ENCODE peak calls at places on chromosomes 3 and 15, in six cellular contexts. One of them, this sample, is unnamed.
A peak's percentile ranks its signal among the peaks of the same experiment; 100 is the strongest.

GRCh38 chr3:157115069-157116006 is 44.6 kb downstream of the CCNL1 start:
- DNase-seq in astrocyte: peak; percentile 81
- DNase-seq in neural progenitor cell: peak; percentile 70
- DNase-seq in transverse colon: no peak
- DNase-seq in thoracic aorta: no peak
- DNase-seq in fibroblast of lung: no peak
- DNase-seq in this sample: peak; percentile 35

GRCh38 chr3:24812116-24812515 is 317.5 kb upstream of the THRB start:
- DNase-seq in astrocyte: no peak
- DNase-seq in neural progenitor cell: no peak
- DNase-seq in transverse colon: no peak
- DNase-seq in thoracic aorta: no peak
- DNase-seq in fibroblast of lung: no peak
- DNase-seq in this sample: no peak

GRCh38 chr3:12901631-12902045 is 60.3 kb upstream of the RPL32 start:
- DNase-seq in astrocyte: no peak
- DNase-seq in neural progenitor cell: no peak
- DNase-seq in transverse colon: no peak
- DNase-seq in thoracic aorta: no peak
- DNase-seq in fibroblast of lung: no peak
- DNase-seq in this sample: no peak

GRCh38 chr15:75161788-75162414 is 39.8 kb upstream of the C15orf39 start:
- DNase-seq in astrocyte: no peak
- DNase-seq in neural progenitor cell: no peak
- DNase-seq in transverse colon: no peak
- DNase-seq in thoracic aorta: no peak
- DNase-seq in fibroblast of lung: peak; percentile 31
- DNase-seq in this sample: peak; percentile 75

GRCh38 chr3:70805044-70805732 is 492.8 kb upstream of the MDFIC2 start:
- DNase-seq in astrocyte: peak; percentile 39
- DNase-seq in neural progenitor cell: no peak
- DNase-seq in transverse colon: no peak
- DNase-seq in thoracic aorta: no peak
- DNase-seq in fibroblast of lung: peak; percentile 80
- DNase-seq in this sample: no peak

GRCh38 chr15:95215016-95215415 is 983.7 kb downstream of the MCTP2 start:
- DNase-seq in astrocyte: no peak
- DNase-seq in neural progenitor cell: no peak
- DNase-seq in transverse colon: no peak
- DNase-seq in thoracic aorta: no peak
- DNase-seq in fibroblast of lung: no peak
- DNase-seq in this sample: no peak

GRCh38 chr3:20480771-20481170 is 294.8 kb upstream of the SGO1 start:
- DNase-seq in astrocyte: peak; percentile 36
- DNase-seq in neural progenitor cell: no peak
- DNase-seq in transverse colon: no peak
- DNase-seq in thoracic aorta: no peak
- DNase-seq in fibroblast of lung: no peak
- DNase-seq in this sample: no peak

GRCh38 chr3:165549665-165550064 is 287.6 kb downstream of the BCHE start:
- DNase-seq in astrocyte: no peak
- DNase-seq in neural progenitor cell: peak; percentile 4
- DNase-seq in transverse colon: no peak
- DNase-seq in thoracic aorta: no peak
- DNase-seq in fibroblast of lung: no peak
- DNase-seq in this sample: no peak

GRCh38 chr3:114176487-114176886 is 2.4 kb downstream of the DRD3 start:
- DNase-seq in astrocyte: no peak
- DNase-seq in neural progenitor cell: no peak
- DNase-seq in transverse colon: no peak
- DNase-seq in thoracic aorta: no peak
- DNase-seq in fibroblast of lung: no peak
- DNase-seq in this sample: no peak

GRCh38 chr3:48820626-48821324 is 26.9 kb downstream of the PRKAR2A start:
- DNase-seq in astrocyte: peak; percentile 73
- DNase-seq in neural progenitor cell: no peak
- DNase-seq in transverse colon: no peak
- DNase-seq in thoracic aorta: peak; percentile 9
- DNase-seq in fibroblast of lung: peak; percentile 52
- DNase-seq in this sample: no peak

GRCh38 chr3:170470063-170471006 is 51.7 kb downstream of the CLDN11 start:
- DNase-seq in astrocyte: peak; percentile 67
- DNase-seq in neural progenitor cell: no peak
- DNase-seq in transverse colon: no peak
- DNase-seq in thoracic aorta: no peak
- DNase-seq in fibroblast of lung: peak; percentile 80
- DNase-seq in this sample: no peak

GRCh38 chr3:119184808-119185690 is 11.7 kb downstream of the UPK1B start:
- DNase-seq in astrocyte: peak; percentile 92
- DNase-seq in neural progenitor cell: no peak
- DNase-seq in transverse colon: no peak
- DNase-seq in thoracic aorta: no peak
- DNase-seq in fibroblast of lung: no peak
- DNase-seq in this sample: peak; percentile 62

GRCh38 chr3:18188491-18188890 is 236.6 kb downstream of the SATB1 start:
- DNase-seq in astrocyte: no peak
- DNase-seq in neural progenitor cell: no peak
- DNase-seq in transverse colon: no peak
- DNase-seq in thoracic aorta: no peak
- DNase-seq in fibroblast of lung: no peak
- DNase-seq in this sample: no peak

GRCh38 chr3:131163-131889 is 65.2 kb upstream of the CHL1 start:
- DNase-seq in astrocyte: no peak
- DNase-seq in neural progenitor cell: no peak
- DNase-seq in transverse colon: no peak
- DNase-seq in thoracic aorta: no peak
- DNase-seq in fibroblast of lung: no peak
- DNase-seq in this sample: no peak

GRCh38 chr15:41417418-41417811 is 520 bp downstream of the RTF1 start:
- DNase-seq in astrocyte: no peak
- DNase-seq in neural progenitor cell: peak; percentile 70
- DNase-seq in transverse colon: peak; percentile 45
- DNase-seq in thoracic aorta: no peak
- DNase-seq in fibroblast of lung: peak; percentile 24
- DNase-seq in this sample: peak; percentile 57

GRCh38 chr3:146803746-146804145 is 198.6 kb upstream of the PLSCR5 start:
- DNase-seq in astrocyte: peak; percentile 83
- DNase-seq in neural progenitor cell: peak; percentile 3
- DNase-seq in transverse colon: no peak
- DNase-seq in thoracic aorta: no peak
- DNase-seq in fibroblast of lung: peak; percentile 13
- DNase-seq in this sample: no peak

GRCh38 chr3:182105875-182106274 is 394.1 kb downstream of the SOX2 start:
- DNase-seq in astrocyte: peak; percentile 18
- DNase-seq in neural progenitor cell: no peak
- DNase-seq in transverse colon: no peak
- DNase-seq in thoracic aorta: no peak
- DNase-seq in fibroblast of lung: no peak
- DNase-seq in this sample: no peak

GRCh38 chr3:72889310-72890165 is 1.7 kb downstream of the GXYLT2 start:
- DNase-seq in astrocyte: no peak
- DNase-seq in neural progenitor cell: no peak
- DNase-seq in transverse colon: no peak
- DNase-seq in thoracic aorta: no peak
- DNase-seq in fibroblast of lung: no peak
- DNase-seq in this sample: no peak

DNA sequence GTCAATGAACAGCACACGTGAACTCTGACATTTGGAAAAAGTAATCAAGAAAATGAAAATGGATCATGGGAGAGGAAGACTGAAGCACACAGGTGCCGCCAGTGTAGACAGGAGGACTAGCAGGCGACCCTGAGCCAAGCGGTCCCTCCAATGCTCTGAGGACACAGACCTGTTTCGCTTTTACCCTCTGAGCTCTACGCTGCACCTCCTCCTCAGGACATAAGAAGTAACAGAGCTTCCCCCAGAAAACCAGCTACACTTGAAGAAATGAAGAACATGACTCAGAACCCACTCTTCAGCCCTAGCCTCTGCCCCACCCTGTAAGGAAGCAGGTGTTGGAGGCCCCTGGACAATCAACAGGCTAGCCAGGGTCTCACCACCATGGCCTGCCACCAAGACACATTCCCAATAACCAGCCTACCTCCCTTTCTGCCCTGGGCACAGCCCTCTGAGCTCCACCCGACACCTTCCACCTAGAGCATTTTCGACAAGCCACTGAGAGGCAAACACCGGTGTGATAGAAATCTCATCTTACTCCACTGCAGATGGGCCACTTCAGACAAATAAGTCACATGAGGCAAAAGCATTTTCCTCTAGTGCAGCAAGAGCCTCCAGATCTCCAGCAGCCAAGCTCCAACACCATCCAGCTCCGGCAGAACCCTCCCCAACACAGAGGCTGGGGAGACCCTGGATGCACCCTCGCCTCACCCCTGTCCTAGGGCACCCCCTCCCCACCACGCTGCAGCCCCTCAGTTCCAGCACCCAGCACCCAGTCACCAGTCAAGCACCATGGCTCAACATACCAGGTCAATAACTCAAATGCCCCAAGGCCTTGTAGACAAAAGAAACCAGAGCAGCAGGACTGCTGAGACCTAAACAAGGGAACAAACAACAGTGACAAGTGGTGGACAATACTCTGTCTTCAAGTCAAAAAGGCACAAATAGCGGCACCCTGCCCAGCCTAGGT is 11.4 kb downstream of the FAM174B start:
- DNase-seq in astrocyte: no peak
- DNase-seq in neural progenitor cell: peak; percentile 29
- DNase-seq in transverse colon: no peak
- DNase-seq in thoracic aorta: no peak
- DNase-seq in fibroblast of lung: no peak
- DNase-seq in this sample: no peak
- H3K4me1 ChIP-seq in astrocyte: no peaks in the 10 kb centered on the region
- H3K4me1 ChIP-seq in neural progenitor cell: peaks cover 48% of the 10 kb centered on the region
- H3K4me1 ChIP-seq in transverse colon: peaks cover 3% of the 10 kb centered on the region
- H3K4me1 ChIP-seq in thoracic aorta: peaks cover 5% of the 10 kb centered on the region
- H3K4me1 ChIP-seq in fibroblast of lung: no peaks in the 10 kb centered on the region
- H3K4me1 ChIP-seq in this sample: peaks cover 39% of the 10 kb centered on the region

GRCh38 chr15:92884459-92884812 is 15.7 kb upstream of the CHD2 start:
- DNase-seq in astrocyte: no peak
- DNase-seq in neural progenitor cell: no peak
- DNase-seq in transverse colon: no peak
- DNase-seq in thoracic aorta: no peak
- DNase-seq in fibroblast of lung: no peak
- DNase-seq in this sample: no peak
- H3K4me1 ChIP-seq in astrocyte: peaks cover 24% of the 10 kb centered on the region
- H3K4me1 ChIP-seq in neural progenitor cell: peaks cover 57% of the 10 kb centered on the region
- H3K4me1 ChIP-seq in transverse colon: peaks cover 38% of the 10 kb centered on the region
- H3K4me1 ChIP-seq in thoracic aorta: peaks cover 56% of the 10 kb centered on the region
- H3K4me1 ChIP-seq in fibroblast of lung: peaks cover 4% of the 10 kb centered on the region
- H3K4me1 ChIP-seq in this sample: peaks cover 34% of the 10 kb centered on the region

GRCh38 chr3:172153335-172153861 is 114.0 kb downstream of the FNDC3B start:
- DNase-seq in astrocyte: peak; percentile 100
- DNase-seq in neural progenitor cell: no peak
- DNase-seq in transverse colon: peak; percentile 87
- DNase-seq in thoracic aorta: peak; percentile 89
- DNase-seq in fibroblast of lung: peak; percentile 99
- DNase-seq in this sample: no peak
- H3K4me1 ChIP-seq in astrocyte: peaks cover 60% of the 10 kb centered on the region
- H3K4me1 ChIP-seq in neural progenitor cell: peaks cover 59% of the 10 kb centered on the region
- H3K4me1 ChIP-seq in transverse colon: peaks cover 32% of the 10 kb centered on the region
- H3K4me1 ChIP-seq in thoracic aorta: peaks cover 77% of the 10 kb centered on the region
- H3K4me1 ChIP-seq in fibroblast of lung: peaks cover 22% of the 10 kb centered on the region
- H3K4me1 ChIP-seq in this sample: peaks cover under 1% of the 10 kb centered on the region

GRCh38 chr15:89666858-89667705 is 11.8 kb upstream of the KIF7 start:
- DNase-seq in astrocyte: no peak
- DNase-seq in neural progenitor cell: no peak
- DNase-seq in transverse colon: no peak
- DNase-seq in thoracic aorta: no peak
- DNase-seq in fibroblast of lung: no peak
- DNase-seq in this sample: no peak
- H3K4me1 ChIP-seq in astrocyte: peaks cover 19% of the 10 kb centered on the region
- H3K4me1 ChIP-seq in neural progenitor cell: peaks cover 13% of the 10 kb centered on the region
- H3K4me1 ChIP-seq in transverse colon: peaks cover 14% of the 10 kb centered on the region
- H3K4me1 ChIP-seq in thoracic aorta: peaks cover 45% of the 10 kb centered on the region
- H3K4me1 ChIP-seq in fibroblast of lung: peaks cover 11% of the 10 kb centered on the region
- H3K4me1 ChIP-seq in this sample: peaks cover 12% of the 10 kb centered on the region

GRCh38 chr15:98875309-98875708 is 132.3 kb downstream of the PGPEP1L start:
- DNase-seq in astrocyte: no peak
- DNase-seq in neural progenitor cell: no peak
- DNase-seq in transverse colon: no peak
- DNase-seq in thoracic aorta: no peak
- DNase-seq in fibroblast of lung: peak; percentile 50
- DNase-seq in this sample: no peak
- H3K4me1 ChIP-seq in astrocyte: peaks cover 65% of the 10 kb centered on the region
- H3K4me1 ChIP-seq in neural progenitor cell: peaks cover 50% of the 10 kb centered on the region
- H3K4me1 ChIP-seq in transverse colon: peaks cover 28% of the 10 kb centered on the region
- H3K4me1 ChIP-seq in thoracic aorta: peaks cover 90% of the 10 kb centered on the region
- H3K4me1 ChIP-seq in fibroblast of lung: peaks cover 34% of the 10 kb centered on the region
- H3K4me1 ChIP-seq in this sample: peaks cover 17% of the 10 kb centered on the region

GRCh38 chr15:59168536-59168935 is 38.1 kb upstream of the LDHAL6B start:
- DNase-seq in astrocyte: peak; percentile 69
- DNase-seq in neural progenitor cell: no peak
- DNase-seq in transverse colon: no peak
- DNase-seq in thoracic aorta: no peak
- DNase-seq in fibroblast of lung: peak; percentile 57
- DNase-seq in this sample: no peak
- H3K4me1 ChIP-seq in astrocyte: peaks cover 41% of the 10 kb centered on the region
- H3K4me1 ChIP-seq in neural progenitor cell: no peaks in the 10 kb centered on the region
- H3K4me1 ChIP-seq in transverse colon: peaks cover 9% of the 10 kb centered on the region
- H3K4me1 ChIP-seq in thoracic aorta: peaks cover 59% of the 10 kb centered on the region
- H3K4me1 ChIP-seq in fibroblast of lung: peaks cover 15% of the 10 kb centered on the region
- H3K4me1 ChIP-seq in this sample: peaks cover 16% of the 10 kb centered on the region

DNA sequence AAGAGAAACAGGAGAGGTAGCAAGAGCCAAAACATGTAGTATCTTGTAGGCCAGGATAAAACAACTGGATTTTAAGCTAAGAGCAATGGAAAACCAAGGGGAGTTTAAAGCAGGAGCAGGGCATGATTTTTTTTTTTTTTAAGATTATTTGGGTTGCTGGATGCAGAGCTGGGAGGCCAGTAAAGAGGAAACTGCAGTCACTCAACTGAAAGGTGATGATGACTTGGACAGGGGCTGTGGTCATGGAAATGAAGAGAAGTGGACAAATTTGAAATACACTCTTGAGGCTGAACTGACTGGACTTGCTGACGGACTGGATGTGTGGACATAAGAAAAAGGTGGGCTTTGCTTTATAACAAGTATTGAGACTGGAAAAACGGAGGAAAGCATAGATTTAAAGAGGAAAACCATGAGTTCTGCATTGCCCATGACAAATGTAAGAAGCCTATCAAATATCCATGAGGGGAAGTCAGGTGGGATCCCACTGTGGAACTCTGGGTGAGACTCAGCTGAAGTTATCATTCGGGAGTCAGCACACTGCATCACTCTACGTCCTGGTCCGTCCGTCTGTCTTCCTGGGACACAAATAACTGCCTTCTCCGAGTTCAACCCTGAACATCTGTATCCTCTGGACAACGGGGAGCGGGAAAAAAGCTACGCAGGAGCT is 688 bp downstream of the XPC start:
- DNase-seq in astrocyte: peak; percentile 13
- DNase-seq in neural progenitor cell: no peak
- DNase-seq in transverse colon: no peak
- DNase-seq in thoracic aorta: peak; percentile 6
- DNase-seq in fibroblast of lung: no peak
- DNase-seq in this sample: no peak
- H3K4me1 ChIP-seq in astrocyte: peaks cover 30% of the 10 kb centered on the region
- H3K4me1 ChIP-seq in neural progenitor cell: peaks cover 14% of the 10 kb centered on the region
- H3K4me1 ChIP-seq in transverse colon: peaks cover 23% of the 10 kb centered on the region
- H3K4me1 ChIP-seq in thoracic aorta: peaks cover 40% of the 10 kb centered on the region
- H3K4me1 ChIP-seq in fibroblast of lung: peaks cover 2% of the 10 kb centered on the region
- H3K4me1 ChIP-seq in this sample: peaks cover 16% of the 10 kb centered on the region

GRCh38 chr15:60118146-60118545 is 114.0 kb downstream of the FOXB1 start:
- DNase-seq in astrocyte: no peak
- DNase-seq in neural progenitor cell: peak; percentile 90
- DNase-seq in transverse colon: no peak
- DNase-seq in thoracic aorta: no peak
- DNase-seq in fibroblast of lung: no peak
- DNase-seq in this sample: no peak
- H3K4me1 ChIP-seq in astrocyte: peaks cover 10% of the 10 kb centered on the region
- H3K4me1 ChIP-seq in neural progenitor cell: peaks cover 72% of the 10 kb centered on the region
- H3K4me1 ChIP-seq in transverse colon: no peaks in the 10 kb centered on the region
- H3K4me1 ChIP-seq in thoracic aorta: no peaks in the 10 kb centered on the region
- H3K4me1 ChIP-seq in fibroblast of lung: no peaks in the 10 kb centered on the region
- H3K4me1 ChIP-seq in this sample: no peaks in the 10 kb centered on the region